ENCODE peak calls at places on chromosomes 16 and 17, in four cellular contexts. S is heart right ventricle; H is naive thymus-derived CD4-positive, alpha-beta T cell; E is PC-9. D is an unnamed sample.
A peak's percentile ranks its signal among the peaks of the same experiment; 100 is the strongest.

GRCh38 chr17:32757963-32758362 is 119.0 kb downstream of the MYO1D start:
- DNase-seq in S (no peak), H (no peak), E (no peak), D (no peak)

GRCh38 chr16:78249056-78249455 is 149.6 kb downstream of the WWOX start:
- DNase-seq in S (peak; percentile 35), H (no peak), E (no peak), D (peak; percentile 63)

GRCh38 chr16:46822270-46822669 is 8.7 kb downstream of the C16orf87 start:
- DNase-seq in S (no peak), H (no peak), E (no peak), D (no peak)

GRCh38 chr16:66660422-66661209 is 35.9 kb downstream of the CMTM4 start:
- DNase-seq in S (peak; percentile 57), H (no peak), E (no peak), D (peak; percentile 41)

GRCh38 chr16:11683140-11683539 is 14.9 kb downstream of the SNN start:
- DNase-seq in S (no peak), H (no peak), E (no peak), D (no peak)

GRCh38 chr17:50692448-50693040 is 15.2 kb downstream of the ANKRD40 start:
- DNase-seq in S (no peak), H (no peak), E (no peak), D (no peak)

GRCh38 chr17:58248955-58249269 is 10.5 kb downstream of the LPO start:
- DNase-seq in S (no peak), H (no peak), E (no peak), D (no peak)

GRCh38 chr16:85460252-85460982 is 152.7 kb upstream of the GSE1 start:
- DNase-seq in S (no peak), H (no peak), E (no peak), D (no peak)

GRCh38 chr17:64115871-64116534 is 13.9 kb downstream of the ERN1 start:
- DNase-seq in S (no peak), H (no peak), E (peak; percentile 93), D (no peak)

GRCh38 chr16:12091569-12092346 is 115.2 kb downstream of the SNX29 start:
- DNase-seq in S (no peak), H (no peak), E (no peak), D (no peak)

GRCh38 chr16:27317320-27317719 is 3.5 kb downstream of the IL4R start:
- DNase-seq in S (no peak), H (no peak), E (no peak), D (no peak)
- H3K4me1 ChIP-seq in S (no peaks in the 10 kb centered on the region), H (peaks cover 43% of the 10 kb centered on the region), E (peaks cover 83% of the 10 kb centered on the region), D (peaks cover 35% of the 10 kb centered on the region)

GRCh38 chr17:73325527-73325842 is 13.7 kb upstream of the CDC42EP4 start:
- DNase-seq in S (no peak), H (no peak), E (peak; percentile 32), D (no peak)
- H3K9me3 ChIP-seq in S (no peaks in the 10 kb centered on the region), H (no peaks in the 10 kb centered on the region), E (no peaks in the 10 kb centered on the region), D (no peaks in the 10 kb centered on the region)

GRCh38 chr16:75244225-75244792 is 7.1 kb downstream of the BCAR1 start:
- DNase-seq in S (peak; percentile 52), H (no peak), E (peak; percentile 54), D (peak; percentile 56)
- H3K4me1 ChIP-seq in S (peaks cover 61% of the 10 kb centered on the region), H (no peaks in the 10 kb centered on the region), E (peaks cover 58% of the 10 kb centered on the region), D (peaks cover 37% of the 10 kb centered on the region)

DNA sequence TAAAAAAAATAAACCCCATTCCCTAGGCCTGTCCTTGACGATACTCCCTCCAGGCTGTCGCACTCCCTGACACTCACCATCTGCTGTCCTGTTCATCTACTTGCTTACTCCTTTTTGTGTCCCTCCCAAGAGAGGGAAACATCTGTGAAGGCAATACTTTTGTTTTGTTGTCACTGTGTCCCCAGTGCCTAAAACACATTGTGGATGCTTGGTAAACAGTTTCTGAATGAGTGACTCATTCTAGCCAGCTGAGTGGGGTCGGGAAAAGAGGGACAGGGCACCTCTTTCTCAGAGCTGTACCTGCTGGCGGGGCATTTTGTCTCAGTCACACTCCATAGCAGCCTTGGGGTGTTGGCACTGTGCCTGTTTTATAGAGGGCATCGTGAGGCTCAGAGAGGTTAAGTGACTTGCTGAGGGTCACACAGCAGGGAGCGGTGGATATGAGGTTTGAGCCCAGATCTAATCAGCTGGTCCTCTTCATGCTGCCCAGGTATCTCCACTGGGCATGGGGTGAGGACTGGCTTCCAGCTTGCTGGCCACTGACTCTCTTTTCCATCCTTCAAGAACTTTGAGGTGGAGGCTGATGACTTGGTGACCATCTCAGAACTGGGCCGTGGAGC is 15.6 kb downstream of the MAP2K3 start:
- DNase-seq in S (no peak), H (no peak), E (no peak), D (no peak)
- H3K9me3 ChIP-seq in S (no peaks in the 10 kb centered on the region), H (no peaks in the 10 kb centered on the region), E (no peaks in the 10 kb centered on the region), D (no peaks in the 10 kb centered on the region)

DNA sequence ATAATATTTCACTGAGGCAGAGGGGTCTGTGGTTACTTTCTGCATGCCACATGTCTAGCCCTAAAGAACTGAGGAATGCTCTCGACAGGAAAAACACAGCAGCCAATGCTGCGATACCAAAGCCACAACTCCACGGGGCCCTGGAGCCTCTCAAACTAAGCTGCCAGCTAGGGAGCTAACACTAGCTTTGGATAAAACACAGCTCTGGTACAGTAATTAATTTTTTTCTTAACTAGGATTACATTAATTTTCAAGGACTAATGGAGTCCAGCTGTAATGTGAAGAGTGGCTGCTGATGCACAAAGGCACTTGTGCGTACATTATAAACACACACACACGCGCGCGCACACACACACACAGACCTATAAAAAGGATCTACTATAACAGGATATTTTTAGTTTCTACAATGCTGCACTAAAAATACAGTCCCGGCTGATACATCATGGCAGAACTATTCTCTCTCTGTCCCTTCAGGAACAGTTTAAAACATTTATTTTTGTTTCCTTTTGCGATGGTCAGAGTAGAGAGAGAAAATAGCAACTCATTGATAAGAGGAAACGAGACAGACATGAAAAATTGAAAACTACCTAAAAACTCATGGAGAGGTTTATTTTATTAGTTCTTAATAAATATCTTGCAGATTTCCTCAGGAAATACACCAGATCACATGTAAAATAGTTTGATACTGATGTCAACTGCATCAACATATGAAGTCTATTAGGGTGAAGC is 88.5 kb downstream of the SMG6 start:
- DNase-seq in S (peak; percentile 64), H (no peak), E (no peak), D (no peak)
- H3K4me1 ChIP-seq in S (peaks cover 18% of the 10 kb centered on the region), H (peaks cover 34% of the 10 kb centered on the region), E (peaks cover 23% of the 10 kb centered on the region), D (peaks cover 14% of the 10 kb centered on the region)

GRCh38 chr16:49422896-49423295 is 49.3 kb downstream of the C16orf78 start:
- DNase-seq in S (no peak), H (no peak), E (no peak), D (no peak)

GRCh38 chr16:49415083-49415482 is 41.5 kb downstream of the C16orf78 start:
- DNase-seq in S (no peak), H (no peak), E (no peak), D (no peak)

GRCh38 chr16:49417354-49417753 is 43.8 kb downstream of the C16orf78 start:
- DNase-seq in S (no peak), H (no peak), E (no peak), D (no peak)

GRCh38 chr16:49416276-49416675 is 42.7 kb downstream of the C16orf78 start:
- DNase-seq in S (no peak), H (no peak), E (no peak), D (no peak)

GRCh38 chr16:49419016-49419415 is 45.4 kb downstream of the C16orf78 start:
- DNase-seq in S (no peak), H (no peak), E (no peak), D (no peak)
- H3K9me3 ChIP-seq in S (no peaks in the 10 kb centered on the region), H (no peaks in the 10 kb centered on the region), E (no peaks in the 10 kb centered on the region), D (no peaks in the 10 kb centered on the region)

DNA sequence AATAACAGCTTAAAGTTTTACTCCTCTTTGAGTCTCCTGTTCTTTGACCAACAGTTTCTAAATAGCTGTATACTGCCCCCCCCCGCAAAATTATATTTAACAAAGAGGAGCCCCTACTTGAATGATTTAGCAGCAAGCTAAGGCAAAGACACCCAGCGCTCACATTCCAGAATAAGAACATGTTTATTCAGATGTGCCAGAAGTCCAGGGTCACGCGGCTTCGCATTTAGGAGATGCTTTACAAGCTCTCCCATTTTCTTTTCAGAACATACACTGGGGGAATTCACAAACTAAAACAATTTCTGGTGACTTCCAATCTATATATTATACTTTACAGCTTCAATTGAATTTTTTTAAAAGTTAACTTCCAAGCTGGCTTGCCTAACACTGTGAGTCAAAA is 5.3 kb downstream of the PLD6 start:
- DNase-seq in S (no peak), H (no peak), E (no peak), D (no peak)
- H3K4me1 ChIP-seq in S (peaks cover 22% of the 10 kb centered on the region), H (peaks cover 17% of the 10 kb centered on the region), E (peaks cover 14% of the 10 kb centered on the region), D (no peaks in the 10 kb centered on the region)

DNA sequence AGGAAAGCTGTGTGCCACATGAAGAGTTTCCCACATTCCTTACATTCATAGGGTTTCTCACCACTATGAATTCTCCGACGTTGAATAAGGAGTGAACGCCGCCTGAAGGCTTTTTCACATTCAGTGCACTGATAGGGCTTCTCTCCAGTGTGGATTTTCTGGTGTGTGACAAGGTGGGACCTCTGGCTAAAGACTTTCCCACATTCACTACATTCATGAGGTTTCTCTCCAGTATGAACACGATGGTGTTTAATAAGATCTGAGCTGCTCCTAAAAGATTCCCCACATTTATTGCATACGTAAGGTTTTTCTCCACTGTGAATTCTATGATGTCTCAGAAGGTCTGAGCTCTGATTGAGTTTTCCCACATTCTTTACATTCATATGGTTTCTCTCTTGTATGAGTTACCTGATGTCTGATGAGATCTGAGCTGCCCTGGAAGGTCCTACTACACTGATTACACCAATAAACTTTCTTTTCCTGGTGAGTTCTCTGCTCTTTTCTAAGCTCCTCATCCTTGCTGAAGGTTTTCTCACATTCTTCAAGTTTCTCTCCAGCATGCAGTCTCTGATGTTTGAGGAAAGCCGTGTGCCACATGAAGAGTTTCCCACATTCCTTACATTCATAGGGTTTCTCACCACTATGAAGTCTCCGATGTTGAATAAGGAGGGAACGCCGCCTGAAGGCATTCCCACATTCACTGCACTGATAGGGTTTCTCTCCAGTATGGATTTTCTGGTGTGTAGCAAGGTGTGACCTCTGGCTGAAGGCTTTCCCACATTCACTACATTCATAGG is 10.0 kb downstream of the ZNF594 start:
- DNase-seq in S (no peak), H (no peak), E (no peak), D (no peak)
- H3K9me3 ChIP-seq in S (peaks cover 90% of the 10 kb centered on the region), H (peaks cover 60% of the 10 kb centered on the region), E (peaks cover 75% of the 10 kb centered on the region), D (peaks cover 38% of the 10 kb centered on the region)

D was measured in lung.